ENCODE peak calls at places on chromosomes 5 and 9, in eight cellular contexts. E is HFFc6; V is kidney epithelial cell; P is iris pigment epithelial cell; W is Calu3; M is stimulated activated CD8-positive, alpha-beta memory T cell treated with anti-CD3 and anti-CD28 coated beads, Interleukin-7, amount 100 ng/mL, for 24 hours; N is breast epithelium; K is stimulated activated CD4-positive, alpha-beta T cell treated with anti-CD3 and anti-CD28 coated beads, Interleukin-2, amount 100 ng/mL, for 24 hours. J is an unnamed sample.

GRCh38 chr5:484556-484955 is 39.7 kb downstream of the SLC9A3 start:
- DNase-seq in E (no peak), V (no peak), P (no peak), W (no peak), M (no peak), N (no peak), K (no peak), J (no peak)

GRCh38 chr9:94054731-94055130 is 29.5 kb upstream of the PTPDC1 start:
- DNase-seq in E (no peak), V (no peak), P (no peak), W (no peak), M (no peak), N (no peak), K (no peak), J (no peak)

GRCh38 chr5:93382188-93382587 is 198.8 kb downstream of the NR2F1-AS1 start:
- DNase-seq in E (no peak), V (no peak), P (no peak), W (no peak), M (no peak), N (no peak), K (no peak), J (no peak)

GRCh38 chr5:66223637-66224036 is 79.5 kb downstream of the SREK1 start:
- DNase-seq in E (no peak), V (no peak), P (no peak), W (peak), M (no peak), N (no peak), K (no peak), J (no peak)

GRCh38 chr5:125257057-125257970 is 510.9 kb upstream of the ZNF608 start:
- DNase-seq in E (no peak), V (no peak), P (no peak), W (no peak), M (no peak), N (no peak), K (no peak), J (no peak)

GRCh38 chr5:84986688-84987087 is 602.0 kb upstream of the EDIL3 start:
- DNase-seq in E (no peak), V (no peak), P (no peak), W (no peak), M (no peak), N (no peak), K (no peak), J (no peak)

GRCh38 chr9:81118416-81118815 is 570.9 kb downstream of the TLE1 start:
- DNase-seq in E (no peak), V (no peak), P (peak), W (no peak), M (no peak), N (no peak), K (no peak), J (no peak)

GRCh38 chr5:93078082-93079038 is 502.7 kb downstream of the NR2F1-AS1 start:
- DNase-seq in E (peak), V (peak), P (peak), W (peak), M (no peak), N (no peak), K (no peak), J (no peak)

GRCh38 chr9:129313331-129313955 is 135.4 kb upstream of the IER5L start:
- DNase-seq in E (no peak), V (no peak), P (no peak), W (no peak), M (no peak), N (peak), K (peak), J (peak)

GRCh38 chr9:96435345-96435744 is 14.6 kb upstream of the HABP4 start:
- DNase-seq in E (no peak), V (no peak), P (no peak), W (no peak), M (no peak), N (no peak), K (no peak), J (no peak)

GRCh38 chr9:87148391-87149237 is 201.3 kb upstream of the GAS1 start:
- DNase-seq in E (peak), V (peak), P (peak), W (peak), M (no peak), N (peak), K (no peak), J (peak)

GRCh38 chr5:141961466-141961865 is 3.5 kb upstream of the PCDH12 start:
- DNase-seq in E (no peak), V (no peak), P (no peak), W (no peak), M (no peak), N (no peak), K (no peak), J (no peak)

GRCh38 chr5:179805529-179806249 is 977 bp downstream of the MGAT4B start:
- DNase-seq in E (no peak), V (no peak), P (peak), W (no peak), M (no peak), N (no peak), K (peak), J (no peak)

GRCh38 chr5:120808606-120809005 is 344.5 kb downstream of the PRR16 start:
- DNase-seq in E (no peak), V (no peak), P (peak), W (no peak), M (no peak), N (no peak), K (no peak), J (no peak)

GRCh38 chr9:68991457-68991856 is 22.5 kb downstream of the PRKACG start:
- DNase-seq in E (no peak), V (no peak), P (no peak), W (no peak), M (no peak), N (no peak), K (no peak), J (no peak)

GRCh38 chr5:8813180-8813579 is 732.7 kb downstream of the SEMA5A start:
- DNase-seq in E (no peak), V (no peak), P (peak), W (no peak), M (no peak), N (no peak), K (no peak), J (no peak)

GRCh38 chr5:62732677-62733121 is 154.1 kb downstream of the LRRC70 start:
- DNase-seq in E (peak), V (peak), P (peak), W (no peak), M (no peak), N (no peak), K (no peak), J (no peak)

GRCh38 chr9:132977626-132978450 is 656 bp upstream of the GFI1B start:
- DNase-seq in E (peak), V (no peak), P (peak), W (peak), M (peak), N (no peak), K (peak), J (no peak)

GRCh38 chr5:116766470-116766947 is 191.9 kb upstream of the SEMA6A start:
- DNase-seq in E (peak), V (peak), P (peak), W (peak), M (no peak), N (no peak), K (no peak), J (no peak)

GRCh38 chr5:38347040-38347763 is 88.8 kb downstream of the EGFLAM start:
- DNase-seq in E (no peak), V (peak), P (peak), W (peak), M (no peak), N (no peak), K (no peak), J (no peak)

GRCh38 chr5:133992429-133993151 is 12.2 kb downstream of the VDAC1 start:
- DNase-seq in E (no peak), V (no peak), P (no peak), W (no peak), M (no peak), N (no peak), K (no peak), J (no peak)

GRCh38 chr9:130938652-130939404 is at the start of gene FIBCD1:
- DNase-seq in E (no peak), V (no peak), P (peak), W (peak), M (no peak), N (no peak), K (no peak), J (no peak)

GRCh38 chr9:19087601-19088000 is 15.1 kb downstream of the HAUS6 start:
- DNase-seq in E (peak), V (peak), P (peak), W (peak), M (no peak), N (no peak), K (no peak), J (no peak)

GRCh38 chr5:6158974-6159863 is 219.1 kb downstream of the MED10 start:
- DNase-seq in E (peak), V (peak), P (peak), W (no peak), M (no peak), N (no peak), K (no peak), J (no peak)

GRCh38 chr5:43729846-43730478 is 127.0 kb downstream of the NNT start:
- DNase-seq in E (peak), V (no peak), P (peak), W (no peak), M (no peak), N (no peak), K (no peak), J (no peak)

GRCh38 chr9:33946779-33947535 is 101.7 kb downstream of the UBAP2 start:
- DNase-seq in E (peak), V (peak), P (peak), W (no peak), M (no peak), N (no peak), K (no peak), J (no peak)

GRCh38 chr5:10684303-10685086 is 76.5 kb downstream of the DAP start:
- DNase-seq in E (no peak), V (no peak), P (no peak), W (no peak), M (no peak), N (no peak), K (no peak), J (no peak)

GRCh38 chr9:92384373-92384772 is 20.0 kb downstream of the OGN start:
- DNase-seq in E (peak), V (no peak), P (peak), W (no peak), M (no peak), N (no peak), K (no peak), J (no peak)

GRCh38 chr5:19031491-19031890 is 956.5 kb downstream of the CDH18 start:
- DNase-seq in E (no peak), V (no peak), P (no peak), W (no peak), M (no peak), N (no peak), K (no peak), J (no peak)

GRCh38 chr9:109381011-109381729 is 60.3 kb upstream of the EPB41L4B start:
- DNase-seq in E (no peak), V (peak), P (peak), W (no peak), M (no peak), N (no peak), K (no peak), J (no peak)

GRCh38 chr5:78574731-78575161 is 73.8 kb downstream of the LHFPL2 start:
- DNase-seq in E (peak), V (no peak), P (peak), W (peak), M (no peak), N (no peak), K (no peak), J (no peak)

GRCh38 chr9:74800226-74800625 is 87.5 kb downstream of the TRPM6 start:
- DNase-seq in E (no peak), V (no peak), P (no peak), W (no peak), M (no peak), N (no peak), K (no peak), J (no peak)

GRCh38 chr5:156693113-156693512 is 157.0 kb upstream of the PPP1R2B start:
- DNase-seq in E (no peak), V (no peak), P (no peak), W (no peak), M (no peak), N (no peak), K (no peak), J (no peak)